ENCODE peak calls at places on chromosomes 4 and X, in eight cellular contexts. Z is endothelial cell; E is NCI-H1105; I is midbrain; T is cardiac fibroblast; K is stimulated activated CD4-positive, alpha-beta T cell treated with anti-CD3 and anti-CD28 coated beads, Interleukin-1b, Interleukin-23, amount 100 ng/mL, for 1 hour; G is iris pigment epithelial cell; D is SW 1271. L is an unnamed sample.

GRCh38 chrX:71367396-71367795 is 1.2 kb downstream of the TAF1 start:
- DNase-seq in Z (no peak), E (no peak), I (no peak), T (no peak), K (no peak), G (peak; percentile 8), D (no peak), L (no peak)

GRCh38 chr4:108181704-108182103 is 13.0 kb upstream of the LEF1 start:
- DNase-seq in Z (no peak), E (no peak), I (no peak), T (no peak), K (no peak), G (no peak), D (no peak), L (no peak)

GRCh38 chr4:97367878-97368277 is 775.4 kb downstream of the STPG2 start:
- DNase-seq in Z (no peak), E (no peak), I (no peak), T (peak; percentile 31), K (no peak), G (peak; percentile 71), D (peak; percentile 16), L (no peak)

GRCh38 chr4:1900087-1900433 is 28.9 kb downstream of the NSD2 start:
- DNase-seq in Z (no peak), E (no peak), I (no peak), T (no peak), K (no peak), G (no peak), D (no peak), L (peak; percentile 25)

GRCh38 chr4:168480991-168481588 is 798 bp upstream of the DDX60L start:
- DNase-seq in Z (no peak), E (peak; percentile 5), I (peak; percentile 64), T (peak; percentile 67), K (peak; percentile 6), G (peak; percentile 89), D (peak; percentile 81), L (no peak)

GRCh38 chr4:3304831-3305609 is 12.2 kb downstream of the RGS12 start:
- DNase-seq in Z (no peak), E (no peak), I (peak; percentile 48), T (peak; percentile 55), K (no peak), G (peak; percentile 22), D (no peak), L (peak; percentile 73)

GRCh38 chr4:40058121-40058520 is 1.5 kb downstream of the N4BP2 start:
- DNase-seq in Z (no peak), E (no peak), I (no peak), T (peak; percentile 13), K (no peak), G (no peak), D (no peak), L (no peak)

GRCh38 chr4:155444695-155445094 is 67.9 kb upstream of the MAP9 start:
- DNase-seq in Z (no peak), E (no peak), I (no peak), T (no peak), K (no peak), G (no peak), D (no peak), L (no peak)

GRCh38 chr4:98845960-98846359 is 83.0 kb downstream of the EIF4E start:
- DNase-seq in Z (no peak), E (no peak), I (no peak), T (no peak), K (no peak), G (no peak), D (no peak), L (no peak)

GRCh38 chr4:151408380-151408629 is 671 bp upstream of the FHIP1A start:
- DNase-seq in Z (no peak), E (no peak), I (no peak), T (no peak), K (no peak), G (no peak), D (no peak), L (no peak)

GRCh38 chrX:15877380-15877779 is 22.8 kb upstream of the AP1S2 start:
- DNase-seq in Z (no peak), E (no peak), I (no peak), T (peak; percentile 58), K (no peak), G (peak; percentile 36), D (no peak), L (no peak)

GRCh38 chrX:55008571-55009358 is 8.6 kb downstream of the APEX2 start:
- DNase-seq in Z (no peak), E (no peak), I (no peak), T (no peak), K (no peak), G (peak; percentile 10), D (peak; percentile 0), L (no peak)

GRCh38 chrX:15854080-15854655 is 445 bp downstream of the AP1S2 start:
- DNase-seq in Z (peak; percentile 42), E (no peak), I (peak; percentile 39), T (no peak), K (no peak), G (peak; percentile 7), D (peak; percentile 0), L (peak; percentile 41)

L was measured in G401.